ENCODE peak calls at places on chromosomes 4 and X, in six cellular contexts. Q is endothelial cell of umbilical vein, R is fibroblast of lung, E is mesenchymal stem cell, P is MM.1S, M is GM23248. J is an unnamed sample.

GRCh38 chr4:86233681-86234080 is 126.2 kb downstream of the MAPK10 start:
- DNase-seq in Q (no peak), R (no peak), E (no peak), P (no peak), M (peak; percentile 44), J (no peak)

GRCh38 chrX:118325453-118325852 is 20.5 kb upstream of the WDR44 start:
- DNase-seq in Q (peak; percentile 1), R (no peak), E (no peak), P (peak; percentile 11), M (peak; percentile 21), J (peak; percentile 61)

GRCh38 chr4:1062419-1062818 is 50.9 kb downstream of the RNF212 start:
- DNase-seq in Q (no peak), R (no peak), E (no peak), P (no peak), M (no peak), J (no peak)

GRCh38 chr4:140257461-140258305 is 103.7 kb upstream of the MAML3 start:
- DNase-seq in Q (peak; percentile 26), R (peak; percentile 30), E (peak; percentile 62), P (peak; percentile 26), M (peak; percentile 77), J (no peak)

GRCh38 chr4:169092889-169093522 is 83.0 kb upstream of the CBR4 start:
- DNase-seq in Q (no peak), R (no peak), E (no peak), P (no peak), M (no peak), J (no peak)

GRCh38 chr4:101345271-101345595 is 2.1 kb downstream of the PPP3CA start:
- DNase-seq in Q (peak; percentile 47), R (no peak), E (no peak), P (no peak), M (peak; percentile 70), J (peak; percentile 57)

GRCh38 chr4:121472937-121473721 is 92.3 kb upstream of the QRFPR start:
- DNase-seq in Q (no peak), R (no peak), E (no peak), P (peak; percentile 52), M (no peak), J (no peak)

GRCh38 chr4:84531689-84532088 is 32.6 kb upstream of the NKX6-1 start:
- DNase-seq in Q (no peak), R (no peak), E (no peak), P (no peak), M (no peak), J (no peak)

GRCh38 chr4:173415092-173415491 is 16.2 kb upstream of the SCRG1 start:
- DNase-seq in Q (no peak), R (no peak), E (no peak), P (no peak), M (no peak), J (no peak)

GRCh38 chr4:39083164-39083563 is 21.1 kb downstream of the KLHL5 start:
- DNase-seq in Q (peak; percentile 79), R (no peak), E (no peak), P (no peak), M (peak; percentile 71), J (no peak)

GRCh38 chrX:119659522-119659921 is 33.4 kb downstream of the SEPTIN6 start:
- DNase-seq in Q (no peak), R (no peak), E (no peak), P (no peak), M (no peak), J (no peak)

GRCh38 chrX:96540111-96540631 is 144.5 kb upstream of the DIAPH2 start:
- DNase-seq in Q (no peak), R (no peak), E (no peak), P (peak; percentile 64), M (no peak), J (no peak)

GRCh38 chr4:81504685-81505598 is 33.2 kb upstream of the RASGEF1B start:
- DNase-seq in Q (peak; percentile 9), R (peak; percentile 13), E (no peak), P (peak; percentile 88), M (peak; percentile 50), J (no peak)

GRCh38 chr4:89995006-89995405 is 100.4 kb downstream of the MMRN1 start:
- DNase-seq in Q (no peak), R (no peak), E (no peak), P (no peak), M (no peak), J (no peak)

GRCh38 chr4:8916251-8916913 is 44.7 kb upstream of the HMX1 start:
- DNase-seq in Q (no peak), R (no peak), E (no peak), P (no peak), M (no peak), J (no peak)

GRCh38 chr4:101126044-101126443 is 221.3 kb downstream of the PPP3CA start:
- DNase-seq in Q (no peak), R (peak; percentile 16), E (peak; percentile 40), P (no peak), M (peak; percentile 61), J (no peak)

GRCh38 chr4:66465111-66465510 is 794.8 kb upstream of the EPHA5 start:
- DNase-seq in Q (no peak), R (no peak), E (peak; percentile 5), P (no peak), M (no peak), J (no peak)

GRCh38 chrX:28408017-28408723 is 179.1 kb upstream of the IL1RAPL1 start:
- DNase-seq in Q (no peak), R (no peak), E (no peak), P (no peak), M (no peak), J (no peak)

GRCh38 chrX:69362354-69362753 is 141.8 kb upstream of the NALF2 start:
- DNase-seq in Q (no peak), R (no peak), E (no peak), P (no peak), M (peak; percentile 43), J (no peak)

GRCh38 chr4:177079327-177079726 is 230.3 kb upstream of the NEIL3 start:
- DNase-seq in Q (no peak), R (no peak), E (no peak), P (no peak), M (peak; percentile 14), J (no peak)

GRCh38 chr4:108881190-108881589 is 118.3 kb upstream of the ETNPPL start:
- DNase-seq in Q (peak; percentile 85), R (peak; percentile 44), E (peak; percentile 86), P (no peak), M (peak; percentile 68), J (no peak)

GRCh38 chr4:19104176-19104575 is 1082.6 kb upstream of the LCORL start:
- DNase-seq in Q (no peak), R (no peak), E (no peak), P (no peak), M (no peak), J (no peak)

GRCh38 chr4:2395038-2395437 is 23.4 kb downstream of the ZFYVE28 start:
- DNase-seq in Q (no peak), R (no peak), E (no peak), P (no peak), M (peak; percentile 54), J (no peak)

GRCh38 chr4:2395584-2395983 is 22.9 kb downstream of the ZFYVE28 start:
- DNase-seq in Q (no peak), R (no peak), E (no peak), P (no peak), M (no peak), J (no peak)

GRCh38 chr4:2394544-2394943 is 23.9 kb downstream of the ZFYVE28 start:
- DNase-seq in Q (no peak), R (no peak), E (no peak), P (no peak), M (no peak), J (no peak)

GRCh38 chr4:2390780-2391490 is 27.5 kb downstream of the ZFYVE28 start:
- DNase-seq in Q (no peak), R (no peak), E (no peak), P (no peak), M (no peak), J (peak; percentile 82)

GRCh38 chr4:2393353-2394270 is 24.8 kb downstream of the ZFYVE28 start:
- DNase-seq in Q (no peak), R (no peak), E (peak; percentile 20), P (peak; percentile 67), M (no peak), J (peak; percentile 91)
- H2AFZ ChIP-seq in Q (no peak overlapping the region), R (peak overlapping the region; percentile 14), E (peak overlapping the region; percentile 36), P (no peak overlapping the region), M (no peak overlapping the region), J (peak overlapping the region; percentile 46)

GRCh38 chr4:165542476-165542875 is 163.7 kb downstream of the CPE start:
- DNase-seq in Q (no peak), R (no peak), E (no peak), P (no peak), M (no peak), J (no peak)
- H2AFZ ChIP-seq in Q (peak overlapping the region; percentile 11), R (no peak overlapping the region), E (no peak overlapping the region), P (no peak overlapping the region), M (no peak overlapping the region), J (no peak overlapping the region)

DNA sequence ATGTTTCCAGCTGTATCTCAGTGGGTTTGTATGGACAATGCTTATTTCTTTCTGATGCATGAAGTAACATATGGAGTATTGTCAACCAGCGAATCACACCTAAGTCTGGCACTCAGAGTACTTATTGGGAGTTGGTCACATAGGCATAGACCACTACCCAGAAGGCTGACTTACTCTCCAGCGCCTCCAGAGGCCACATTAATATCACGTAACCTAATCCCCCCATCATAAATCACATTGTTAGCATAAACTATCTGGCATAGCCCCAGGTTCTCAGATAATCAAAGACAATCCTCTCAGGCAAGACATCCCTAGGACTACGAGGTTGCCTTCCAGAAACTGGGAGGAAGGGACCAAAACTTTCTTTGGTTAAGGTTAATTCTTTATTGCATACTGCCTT is 560.5 kb upstream of the PABPC4L start:
- DNase-seq in Q (no peak), R (no peak), E (no peak), P (no peak), M (no peak), J (peak; percentile 47)
- H2AFZ ChIP-seq in Q (no peak overlapping the region), R (no peak overlapping the region), E (no peak overlapping the region), P (no peak overlapping the region), M (no peak overlapping the region), J (no peak overlapping the region)

DNA sequence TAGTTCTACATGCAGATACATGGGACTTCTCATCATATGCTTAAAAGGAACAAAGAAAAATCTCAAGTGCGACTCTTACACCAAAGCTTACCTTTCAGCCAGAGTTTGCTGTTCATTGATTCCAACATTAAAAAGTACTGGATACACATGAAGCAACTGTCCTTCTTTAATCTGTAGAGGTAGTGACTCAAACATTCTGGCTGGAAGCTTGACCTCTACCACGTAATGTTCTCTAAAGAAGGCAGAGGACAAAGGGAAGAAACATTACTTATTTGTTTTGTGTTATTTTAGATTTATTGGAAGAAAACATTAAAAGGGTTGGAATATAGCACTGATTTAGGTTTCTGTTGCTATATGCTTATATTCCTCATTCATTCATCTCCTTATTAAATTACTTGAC is 476.1 kb downstream of the IL15 start:
- DNase-seq in Q (peak; percentile 60), R (peak; percentile 22), E (no peak), P (no peak), M (peak; percentile 42), J (no peak)
- H2AFZ ChIP-seq in Q (peak overlapping the region; percentile 44), R (no peak overlapping the region), E (no peak overlapping the region), P (no peak overlapping the region), M (no peak overlapping the region), J (no peak overlapping the region)

DNA sequence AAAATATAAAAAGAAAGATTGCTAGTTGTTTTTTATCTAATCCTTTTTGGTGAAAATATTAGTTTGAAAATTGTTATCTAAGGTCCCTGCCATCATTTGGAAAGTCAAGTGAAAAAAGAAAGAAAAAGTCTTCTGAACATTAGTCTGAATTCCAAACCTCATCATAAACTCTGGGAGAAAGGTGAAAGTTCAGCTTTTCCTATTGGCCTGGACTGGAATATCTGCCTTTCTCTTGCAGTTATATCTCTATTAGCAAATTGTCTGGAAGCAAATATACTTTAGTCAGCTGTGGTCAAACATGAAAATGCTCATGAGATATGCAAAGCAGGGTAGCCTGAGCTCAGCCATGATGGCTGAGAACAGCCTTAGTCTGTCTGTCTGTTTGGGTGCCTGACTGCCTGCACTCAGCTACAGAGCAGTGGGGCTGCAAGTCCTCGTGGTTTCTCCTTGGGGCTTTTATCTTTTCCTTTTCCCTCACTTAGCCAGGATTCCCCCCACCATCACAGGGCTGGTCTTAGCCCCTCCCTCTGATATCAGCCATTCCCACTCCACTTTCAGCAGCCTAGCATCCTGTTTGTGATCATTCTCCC is 19.5 kb upstream of the PGRMC2 start:
- DNase-seq in Q (no peak), R (no peak), E (no peak), P (no peak), M (no peak), J (no peak)
- H2AFZ ChIP-seq in Q (peak overlapping the region; percentile 30), R (no peak overlapping the region), E (no peak overlapping the region), P (no peak overlapping the region), M (no peak overlapping the region), J (peak overlapping the region; percentile 50)

J was measured in Karpas-422.